ENCODE peak calls at places on chromosomes 3 and 15, in nine cellular contexts. H is SHP77; J is NCI-H1092 treated with DMSO at 0.1 percent for 48 hours; N is stimulated activated CD4-positive, alpha-beta T cell treated with anti-CD3 and anti-CD28 coated beads, TNF-alpha, amount 100 ng/mL, for 48 hours; E is activated CD8-positive, alpha-beta memory T cell treated with anti-CD3 and anti-CD28 coated beads, Interleukin-2, amount 10 ng/mL, durations not matched to agents 7 days and 5 days; M is uterus; V is T-helper 17 cell; K is ecto neural progenitor cell; Q is dermis microvascular lymphatic vessel endothelial cell. P is an unnamed sample.

GRCh38 chr3:5128861-5129260 is 6.8 kb downstream of the ARL8B start:
- DNase-seq in H (no peak), J (no peak), N (no peak), E (no peak), M (no peak), V (no peak), K (no peak), Q (peak), P (no peak)

GRCh38 chr15:77909131-77909940 is 168.2 kb downstream of the TBC1D2B start:
- DNase-seq in H (no peak), J (no peak), N (no peak), E (no peak), M (no peak), V (no peak), K (peak), Q (no peak), P (no peak)

GRCh38 chr15:34248190-34248589 is 23.4 kb downstream of the EMC4 start:
- DNase-seq in H (no peak), J (no peak), N (no peak), E (no peak), M (no peak), V (no peak), K (no peak), Q (no peak), P (no peak)

GRCh38 chr3:170844377-170844776 is 25.6 kb downstream of the RPL22L1 start:
- DNase-seq in H (no peak), J (no peak), N (no peak), E (no peak), M (no peak), V (no peak), K (no peak), Q (no peak), P (no peak)

GRCh38 chr3:110227987-110228386 is 843.6 kb upstream of the NECTIN3 start:
- DNase-seq in H (no peak), J (no peak), N (no peak), E (no peak), M (no peak), V (no peak), K (no peak), Q (peak), P (no peak)

GRCh38 chr3:25940935-25941334 is 151.0 kb downstream of the OXSM start:
- DNase-seq in H (no peak), J (no peak), N (no peak), E (no peak), M (no peak), V (no peak), K (no peak), Q (no peak), P (no peak)

GRCh38 chr3:123076112-123076495 is 9.3 kb downstream of the PDIA5 start:
- DNase-seq in H (no peak), J (no peak), N (no peak), E (no peak), M (no peak), V (no peak), K (no peak), Q (no peak), P (no peak)

GRCh38 chr15:80856400-80856799 is 77.2 kb downstream of the CEMIP start:
- DNase-seq in H (peak), J (no peak), N (no peak), E (no peak), M (no peak), V (no peak), K (no peak), Q (no peak), P (no peak)

GRCh38 chr3:29186982-29187718 is 93.7 kb upstream of the RBMS3 start:
- DNase-seq in H (no peak), J (no peak), N (no peak), E (no peak), M (no peak), V (no peak), K (no peak), Q (peak), P (no peak)

GRCh38 chr3:165895919-165896318 is 58.7 kb upstream of the BCHE start:
- DNase-seq in H (peak), J (no peak), N (no peak), E (no peak), M (no peak), V (no peak), K (peak), Q (peak), P (no peak)

GRCh38 chr3:55500555-55501340 is 13.6 kb upstream of the WNT5A start:
- DNase-seq in H (no peak), J (no peak), N (no peak), E (no peak), M (no peak), V (no peak), K (no peak), Q (no peak), P (no peak)

GRCh38 chr15:71181454-71181853 is 66.2 kb downstream of the THSD4 start:
- DNase-seq in H (no peak), J (no peak), N (no peak), E (no peak), M (no peak), V (no peak), K (no peak), Q (no peak), P (no peak)

GRCh38 chr15:62896969-62897486 is 145.5 kb upstream of the TPM1 start:
- DNase-seq in H (peak), J (no peak), N (no peak), E (peak), M (peak), V (no peak), K (no peak), Q (peak), P (peak)

GRCh38 chr3:98188553-98188952 is 22.1 kb downstream of the OR5H15 start:
- DNase-seq in H (peak), J (no peak), N (no peak), E (no peak), M (no peak), V (no peak), K (no peak), Q (no peak), P (no peak)

GRCh38 chr3:184117649-184118048 is 17.5 kb upstream of the EIF2B5 start:
- DNase-seq in H (peak), J (no peak), N (no peak), E (no peak), M (no peak), V (no peak), K (no peak), Q (no peak), P (no peak)

GRCh38 chr15:70320077-70320830 is 222.5 kb upstream of the TLE3 start:
- DNase-seq in H (no peak), J (no peak), N (no peak), E (no peak), M (no peak), V (no peak), K (no peak), Q (no peak), P (no peak)

GRCh38 chr3:189776163-189776824 is 145.1 kb downstream of the TP63 start:
- DNase-seq in H (no peak), J (no peak), N (no peak), E (no peak), M (no peak), V (no peak), K (no peak), Q (peak), P (no peak)

P was measured in AG09319.